ENCODE peak calls at places on chromosome 19, in six cellular contexts. I, W, R, C, V and K are unnamed samples.
A peak's percentile ranks its signal among the peaks of the same experiment; 100 is the strongest.

GRCh38 chr19:43596842-43597461 is 557 bp downstream of the ZNF576 start:
- DNase-seq in I (no peak), W (no peak), C (no peak), V (no peak), R (no peak), K (no peak)

GRCh38 chr19:48606463-48607358 is at the start of gene SPACA4:
- DNase-seq in R (no peak), C (no peak), I (no peak), V (no peak), W (no peak), K (no peak)

GRCh38 chr19:57566396-57567256 is 7.0 kb upstream of the ZNF550 start:
- DNase-seq in W (no peak), C (no peak), V (no peak), I (no peak), R (no peak), K (no peak)

GRCh38 chr19:9046694-9047093 is 36.5 kb upstream of the MUC16 start:
- DNase-seq in W (no peak), V (no peak), C (no peak), R (no peak), I (no peak), K (no peak)

GRCh38 chr19:38734426-38735256 is 9.6 kb downstream of the CAPN12 start:
- DNase-seq in C (peak; percentile 47), V (peak; percentile 61), R (no peak), I (peak; percentile 42), W (peak; percentile 24), K (peak; percentile 35)

GRCh38 chr19:33376423-33376822 is 2.9 kb downstream of the CEBPG start:
- DNase-seq in W (no peak), R (peak; percentile 16), C (no peak), I (no peak), V (peak; percentile 82), K (no peak)

GRCh38 chr19:49340069-49340864 is 5.1 kb downstream of the CD37 start:
- DNase-seq in W (no peak), R (no peak), V (peak; percentile 31), I (peak; percentile 32), C (no peak), K (no peak)

GRCh38 chr19:48913114-48913513 is 13.0 kb downstream of the NUCB1 start:
- DNase-seq in V (no peak), W (no peak), I (no peak), C (peak; percentile 30), R (no peak), K (peak; percentile 22)

GRCh38 chr19:49216076-49216475 is 58.5 kb downstream of the TRPM4 start:
- DNase-seq in C (no peak), R (no peak), V (peak; percentile 72), W (no peak), I (no peak), K (no peak)

GRCh38 chr19:40611096-40611495 is 9.9 kb downstream of the LTBP4 start:
- DNase-seq in W (no peak), I (no peak), C (no peak), V (peak; percentile 74), R (no peak), K (peak; percentile 48)

GRCh38 chr19:5977222-5977784 is 637 bp downstream of the RANBP3 start:
- DNase-seq in W (no peak), C (no peak), R (no peak), I (no peak), V (no peak), K (no peak)

GRCh38 chr19:38913958-38914357 is 2.0 kb upstream of the CCER2 start:
- DNase-seq in C (no peak), R (no peak), I (no peak), V (no peak), W (no peak), K (no peak)

GRCh38 chr19:47839913-47840312 is 18.2 kb downstream of the CRX start:
- DNase-seq in W (no peak), C (no peak), R (no peak), V (no peak), I (no peak), K (no peak)

GRCh38 chr19:2444251-2445002 is 12.3 kb downstream of the LMNB2 start:
- DNase-seq in W (no peak), I (no peak), R (no peak), V (no peak), C (no peak), K (no peak)

GRCh38 chr19:34208485-34208884 is 36.2 kb downstream of the LSM14A start:
- DNase-seq in R (no peak), I (no peak), W (no peak), V (no peak), C (no peak), K (no peak)

GRCh38 chr19:1857648-1858326 is 5.6 kb downstream of the KLF16 start:
- DNase-seq in C (no peak), W (no peak), V (no peak), R (no peak), I (no peak), K (no peak)

GRCh38 chr19:51901860-51902259 is 3.0 kb downstream of the ZNF649 start:
- DNase-seq in R (no peak), W (no peak), V (no peak), I (no peak), C (no peak), K (no peak)

GRCh38 chr19:48962849-48963165 is 2.3 kb upstream of the FTL start:
- DNase-seq in V (no peak), I (no peak), C (no peak), W (no peak), R (no peak), K (no peak)

GRCh38 chr19:33904681-33905080 is 108.0 kb downstream of the KCTD15 start:
- DNase-seq in C (no peak), R (no peak), W (no peak), I (peak; percentile 48), V (peak; percentile 88), K (no peak)

GRCh38 chr19:1855828-1856255 is 7.5 kb downstream of the KLF16 start:
- DNase-seq in C (no peak), V (no peak), W (no peak), I (no peak), R (no peak), K (peak; percentile 31)

GRCh38 chr19:41895745-41896580 is 13.0 kb downstream of the ARHGEF1 start:
- DNase-seq in R (no peak), C (no peak), W (no peak), I (no peak), V (no peak), K (no peak)

GRCh38 chr19:610801-611505 is 21.3 kb downstream of the HCN2 start:
- DNase-seq in I (no peak), R (no peak), W (peak; percentile 55), V (peak; percentile 97), C (peak; percentile 69), K (peak; percentile 75)

GRCh38 chr19:769610-770009 is 18.7 kb downstream of the MISP start:
- DNase-seq in C (no peak), V (no peak), R (no peak), I (no peak), W (no peak), K (no peak)

GRCh38 chr19:46634656-46635218 is 1.3 kb downstream of the GNG8 start:
- DNase-seq in C (no peak), I (no peak), R (no peak), V (no peak), W (no peak), K (no peak)

GRCh38 chr19:10001899-10002298 is 8.4 kb downstream of the COL5A3 start:
- DNase-seq in R (no peak), V (peak; percentile 55), C (no peak), I (no peak), W (no peak), K (no peak)